ENCODE peak calls at places on chromosome 1, in four cellular contexts. E is heart right ventricle, T is right atrium auricular region, L is adrenal gland. J is an unnamed sample.

GRCh38 chr1:211606914-211607751 is 28.2 kb upstream of the SLC30A1 start:
- DNase-seq in E (no peak), T (no peak), L (no peak), J (no peak)

GRCh38 chr1:59427155-59427554 is 130.3 kb downstream of the FGGY start:
- DNase-seq in E (no peak), T (no peak), L (no peak), J (no peak)

GRCh38 chr1:234887026-234887910 is 241.4 kb downstream of the TOMM20 start:
- DNase-seq in E (no peak), T (peak), L (peak), J (no peak)

GRCh38 chr1:201170533-201171062 is 16.3 kb upstream of the TMEM9 start:
- DNase-seq in E (peak), T (peak), L (peak), J (peak)

GRCh38 chr1:44300882-44301281 is 54.2 kb downstream of the ERI3 start:
- DNase-seq in E (no peak), T (no peak), L (no peak), J (no peak)

GRCh38 chr1:184806296-184806721 is 51.7 kb upstream of the EDEM3 start:
- DNase-seq in E (no peak), T (no peak), L (no peak), J (no peak)

GRCh38 chr1:29639741-29640427 is 403.6 kb downstream of the PTPRU start:
- DNase-seq in E (no peak), T (no peak), L (no peak), J (no peak)

GRCh38 chr1:97824644-97825043 is 96.2 kb downstream of the DPYD start:
- DNase-seq in E (no peak), T (no peak), L (no peak), J (no peak)

GRCh38 chr1:25903986-25904385 is 2.2 kb downstream of the STMN1 start:
- DNase-seq in E (no peak), T (no peak), L (no peak), J (no peak)

GRCh38 chr1:3341236-3341994 is 113.0 kb upstream of the ARHGEF16 start:
- DNase-seq in E (no peak), T (no peak), L (no peak), J (no peak)

GRCh38 chr1:63968663-63969460 is 195.0 kb downstream of the ROR1 start:
- DNase-seq in E (peak), T (no peak), L (peak), J (no peak)

GRCh38 chr1:8598783-8599182 is 218.7 kb downstream of the RERE start:
- DNase-seq in E (peak), T (no peak), L (no peak), J (peak)

GRCh38 chr1:89948726-89949345 is 46.1 kb upstream of the ZNF326 start:
- DNase-seq in E (no peak), T (no peak), L (no peak), J (no peak)

GRCh38 chr1:88731475-88731874 is 47.4 kb downstream of the PKN2 start:
- DNase-seq in E (no peak), T (no peak), L (peak), J (no peak)

GRCh38 chr1:98051065-98051675 is 130.3 kb upstream of the DPYD start:
- DNase-seq in E (peak), T (peak), L (peak), J (peak)

GRCh38 chr1:209884665-209885117 is 53.3 kb upstream of the SYT14 start:
- DNase-seq in E (no peak), T (peak), L (peak), J (no peak)

GRCh38 chr1:205633421-205633976 is 1.7 kb upstream of the ELK4 start:
- DNase-seq in E (no peak), T (no peak), L (no peak), J (no peak)

GRCh38 chr1:80675469-80675868 is 1125.3 kb upstream of the ADGRL2 start:
- DNase-seq in E (no peak), T (no peak), L (no peak), J (no peak)

GRCh38 chr1:31761883-31762282 is 2.3 kb downstream of the ADGRB2 start:
- DNase-seq in E (no peak), T (no peak), L (no peak), J (no peak)

GRCh38 chr1:211625040-211625439 is 46.1 kb upstream of the SLC30A1 start:
- DNase-seq in E (no peak), T (no peak), L (no peak), J (no peak)

GRCh38 chr1:31678681-31679080 is 25.1 kb downstream of the COL16A1 start:
- DNase-seq in E (no peak), T (no peak), L (no peak), J (no peak)

GRCh38 chr1:53396563-53397268 is 62.5 kb upstream of the DMRTB1 start:
- DNase-seq in E (no peak), T (no peak), L (no peak), J (no peak)

GRCh38 chr1:179230251-179230650 is 774 bp upstream of the ABL2 start:
- DNase-seq in E (no peak), T (no peak), L (no peak), J (no peak)

GRCh38 chr1:171427852-171428471 is 57.4 kb upstream of the PRRC2C start:
- DNase-seq in E (no peak), T (no peak), L (no peak), J (no peak)

GRCh38 chr1:2258996-2259395 is 30.9 kb downstream of the SKI start:
- DNase-seq in E (no peak), T (no peak), L (no peak), J (no peak)

GRCh38 chr1:54866801-54867716 is 19.9 kb downstream of the DHCR24 start:
- DNase-seq in E (no peak), T (no peak), L (peak), J (no peak)

GRCh38 chr1:119968068-119968492 is 71.8 kb upstream of the ADAM30 start:
- DNase-seq in E (peak), T (no peak), L (peak), J (no peak)

GRCh38 chr1:13807213-13807612 is 107.2 kb downstream of the PRDM2 start:
- DNase-seq in E (no peak), T (no peak), L (peak), J (no peak)

GRCh38 chr1:212415107-212415841 is 588 bp upstream of the PACC1 start:
- DNase-seq in E (no peak), T (no peak), L (no peak), J (peak)

GRCh38 chr1:43868741-43869067 is 64.9 kb upstream of the ARTN start:
- DNase-seq in E (no peak), T (no peak), L (peak), J (no peak)

GRCh38 chr1:47757226-47757975 is 239.8 kb downstream of the TRABD2B start:
- DNase-seq in E (no peak), T (no peak), L (no peak), J (no peak)

DNA sequence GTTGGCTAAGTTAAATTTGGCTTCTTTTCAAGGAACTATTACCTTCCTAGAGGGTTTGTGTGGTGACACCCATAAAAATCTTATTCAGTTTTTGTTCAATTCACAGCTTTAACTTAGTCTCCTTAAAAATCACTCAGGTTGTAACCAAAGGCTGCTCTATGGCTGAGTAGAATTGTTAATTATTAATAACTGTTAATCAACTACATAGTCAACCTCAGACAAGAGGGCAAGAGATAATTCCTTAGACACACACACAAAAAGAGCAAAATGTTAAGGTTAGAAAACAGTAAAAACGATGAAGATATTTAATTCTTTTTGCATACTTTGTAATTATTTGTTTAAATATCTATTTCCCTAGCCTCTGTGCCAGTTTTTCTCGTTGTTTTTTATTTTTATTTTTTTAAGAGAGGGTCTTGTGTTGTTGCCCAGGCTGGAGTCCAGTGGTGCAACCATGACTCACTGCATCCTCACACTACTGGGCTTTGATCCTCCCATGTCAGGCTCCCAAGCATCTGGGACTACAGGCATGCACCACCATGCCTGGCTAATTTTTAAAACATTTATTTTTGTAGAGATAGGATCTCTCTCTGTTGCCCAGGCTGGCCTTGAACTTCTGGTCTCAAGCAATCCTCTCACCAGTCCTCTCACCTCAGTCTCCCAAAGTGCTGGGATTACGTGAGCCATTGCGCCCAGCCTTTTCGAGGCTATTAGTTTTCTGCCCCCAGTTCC is 215.2 kb downstream of the DISC1 start:
- DNase-seq in E (no peak), T (no peak), L (no peak), J (no peak)
- H3K27ac ChIP-seq in E (peak), T (no peak), L (no peak), J (no peak)

GRCh38 chr1:109812691-109813393 is 49.1 kb upstream of the EPS8L3 start:
- DNase-seq in E (no peak), T (no peak), L (no peak), J (no peak)
- H3K4me3 ChIP-seq in E (no peak), T (no peak), L (no peak), J (no peak)

GRCh38 chr1:161179698-161180097 is 2.4 kb upstream of the B4GALT3 start:
- DNase-seq in E (no peak), T (no peak), L (no peak), J (no peak)

GRCh38 chr1:161182214-161182613 is 4.9 kb upstream of the B4GALT3 start:
- DNase-seq in E (no peak), T (no peak), L (no peak), J (no peak)

GRCh38 chr1:161177112-161177935 is at the start of gene B4GALT3:
- DNase-seq in E (peak), T (peak), L (peak), J (peak)

GRCh38 chr1:161177936-161178244 is 583 bp upstream of the B4GALT3 start:
- DNase-seq in E (no peak), T (no peak), L (no peak), J (no peak)

GRCh38 chr1:161180643-161181042 is 3.3 kb upstream of the B4GALT3 start:
- DNase-seq in E (no peak), T (no peak), L (no peak), J (no peak)
- TF ChIP-seq CTCF in E (peak), T (no peak), L (peak), J (peak)

GRCh38 chr1:227374846-227375245 is 56.6 kb upstream of the CDC42BPA start:
- DNase-seq in E (no peak), T (no peak), L (no peak), J (no peak)

GRCh38 chr1:227368009-227368408 is 49.7 kb upstream of the CDC42BPA start:
- DNase-seq in E (no peak), T (no peak), L (no peak), J (no peak)

GRCh38 chr1:227372662-227373061 is 54.4 kb upstream of the CDC42BPA start:
- DNase-seq in E (no peak), T (no peak), L (peak), J (no peak)

GRCh38 chr1:227369102-227369760 is 50.9 kb upstream of the CDC42BPA start:
- DNase-seq in E (no peak), T (no peak), L (no peak), J (no peak)

GRCh38 chr1:227370463-227371254 is 52.4 kb upstream of the CDC42BPA start:
- DNase-seq in E (no peak), T (no peak), L (no peak), J (no peak)
- H3K27ac ChIP-seq in E (no peak), T (no peak), L (no peak), J (no peak)

GRCh38 chr1:24541711-24542346 is 14.1 kb upstream of the NCMAP start:
- DNase-seq in E (peak), T (no peak), L (no peak), J (no peak)
- H3K4me3 ChIP-seq in E (no peak), T (no peak), L (no peak), J (no peak)

GRCh38 chr1:37177230-37177864 is 143.0 kb upstream of the GRIK3 start:
- DNase-seq in E (no peak), T (no peak), L (peak), J (no peak)
- TF ChIP-seq CTCF in E (no peak), T (no peak), L (peak), J (no peak)